ENCODE peak calls at places on chromosome 12, in nine cellular contexts. G, Y, U, E, A, B, Z, D and O are unnamed samples.

GRCh38 chr12:116152268-116152667 is 125.2 kb downstream of the MED13L start:
- DNase-seq in E (no peak), G (no peak), Y (no peak), A (peak), Z (no peak), U (no peak), B (peak), D (no peak), O (no peak)

GRCh38 chr12:3238196-3238595 is 161.0 kb downstream of the TSPAN9 start:
- DNase-seq in D (no peak), G (no peak), Z (no peak), U (no peak), B (no peak), Y (no peak), A (no peak), E (no peak), O (no peak)

GRCh38 chr12:127280393-127281275 is 986.3 kb upstream of the TMEM132C start:
- DNase-seq in E (no peak), Y (peak), G (peak), A (no peak), Z (peak), D (peak), B (peak), U (peak), O (peak)

GRCh38 chr12:13986031-13986430 is 4.6 kb upstream of the GRIN2B start:
- DNase-seq in B (no peak), Z (no peak), D (no peak), G (no peak), Y (no peak), A (no peak), E (no peak), U (no peak), O (no peak)

GRCh38 chr12:109581856-109582255 is 8.3 kb downstream of the MVK start:
- DNase-seq in G (no peak), D (no peak), U (no peak), Y (no peak), Z (no peak), A (no peak), B (no peak), E (no peak), O (no peak)

GRCh38 chr12:101594700-101595099 is at the start of gene MYBPC1:
- DNase-seq in Z (no peak), B (no peak), G (no peak), Y (no peak), A (no peak), D (no peak), U (no peak), E (no peak), O (no peak)

GRCh38 chr12:123250471-123251383 is 17.5 kb downstream of the MTRFR start:
- DNase-seq in Z (peak), B (no peak), U (peak), G (no peak), D (no peak), Y (no peak), E (no peak), A (no peak), O (no peak)

GRCh38 chr12:100401660-100402059 is 44.8 kb downstream of the SLC17A8 start:
- DNase-seq in Y (no peak), G (no peak), U (no peak), Z (no peak), E (no peak), A (peak), B (no peak), D (no peak), O (no peak)

GRCh38 chr12:58801986-58802385 is 118.3 kb downstream of the LRIG3 start:
- DNase-seq in U (no peak), Y (no peak), Z (no peak), E (no peak), G (no peak), B (no peak), A (no peak), D (no peak), O (no peak)

GRCh38 chr12:132441871-132442863 is 47.8 kb upstream of the FBRSL1 start:
- DNase-seq in G (no peak), Z (no peak), U (peak), B (no peak), D (no peak), Y (no peak), E (no peak), A (no peak), O (no peak)

GRCh38 chr12:127241056-127241830 is 1025.7 kb upstream of the TMEM132C start:
- DNase-seq in A (no peak), Y (no peak), U (no peak), Z (no peak), D (no peak), B (no peak), G (no peak), E (no peak), O (no peak)

GRCh38 chr12:127268121-127268520 is 998.8 kb upstream of the TMEM132C start:
- DNase-seq in E (no peak), Y (no peak), U (no peak), G (no peak), A (no peak), B (no peak), Z (no peak), D (no peak), O (no peak)

GRCh38 chr12:12540261-12541013 is 22.2 kb downstream of the DUSP16 start:
- DNase-seq in Y (no peak), G (no peak), E (no peak), U (no peak), A (no peak), D (no peak), B (peak), Z (no peak), O (peak)

GRCh38 chr12:123942277-123942653 is 30.4 kb downstream of the CCDC92 start:
- DNase-seq in G (no peak), B (no peak), A (peak), E (no peak), U (no peak), D (no peak), Z (no peak), Y (no peak), O (no peak)

GRCh38 chr12:54411398-54412241 is 7.4 kb downstream of the ITGA5 start:
- DNase-seq in E (peak), G (no peak), A (peak), B (peak), Z (no peak), D (peak), Y (peak), U (peak), O (no peak)

GRCh38 chr12:60106207-60106606 is 510.4 kb downstream of the SLC16A7 start:
- DNase-seq in D (no peak), U (no peak), G (no peak), E (no peak), Z (no peak), B (no peak), A (no peak), Y (no peak), O (no peak)

GRCh38 chr12:113934946-113935345 is 31.2 kb downstream of the RBM19 start:
- DNase-seq in Z (no peak), D (no peak), U (no peak), A (no peak), B (no peak), G (no peak), Y (no peak), E (no peak), O (no peak)

GRCh38 chr12:49503674-49504180 is 35.1 kb upstream of the KCNH3 start:
- DNase-seq in E (no peak), A (no peak), D (no peak), Z (no peak), U (no peak), G (no peak), B (no peak), Y (no peak), O (no peak)

GRCh38 chr12:51322452-51322851 is 1.5 kb downstream of the BIN2 start:
- DNase-seq in U (no peak), B (peak), Z (no peak), A (no peak), Y (no peak), D (no peak), E (no peak), G (peak), O (peak)

GRCh38 chr12:85733984-85734383 is 102.2 kb downstream of the RASSF9 start:
- DNase-seq in Z (no peak), Y (no peak), D (no peak), B (no peak), G (no peak), E (no peak), U (no peak), A (no peak), O (no peak)

GRCh38 chr12:12441891-12442461 is 85.1 kb downstream of the BORCS5 start:
- DNase-seq in E (no peak), D (no peak), G (peak), A (no peak), U (no peak), Y (no peak), Z (no peak), B (peak), O (peak)

GRCh38 chr12:89353188-89353822 is 1.0 kb upstream of the DUSP6 start:
- DNase-seq in D (peak), Z (peak), B (peak), E (peak), Y (peak), G (peak), U (no peak), A (no peak), O (peak)

GRCh38 chr12:117002040-117002832 is 91.5 kb downstream of the FBXW8 start:
- DNase-seq in B (no peak), G (no peak), Y (no peak), D (no peak), Z (no peak), E (no peak), A (no peak), U (no peak), O (no peak)

GRCh38 chr12:48681416-48681737 is 661 bp downstream of the KANSL2 start:
- DNase-seq in Z (no peak), A (no peak), D (no peak), U (no peak), E (no peak), Y (no peak), G (peak), B (no peak), O (peak)

GRCh38 chr12:109920266-109920780 is 20.2 kb downstream of the TCHP start:
- DNase-seq in E (peak), B (no peak), Z (peak), Y (no peak), G (no peak), D (no peak), A (no peak), U (no peak), O (no peak)

GRCh38 chr12:50351120-50352043 is 45.0 kb downstream of the FAM186A start:
- DNase-seq in U (no peak), B (no peak), E (no peak), G (no peak), A (no peak), Y (peak), D (no peak), Z (no peak), O (no peak)

GRCh38 chr12:95216704-95217376 is 427 bp downstream of the FGD6 start:
- DNase-seq in G (no peak), Z (no peak), U (no peak), E (no peak), A (no peak), D (no peak), B (no peak), Y (no peak), O (no peak)

GRCh38 chr12:124208469-124208868 is 86.4 kb upstream of the RFLNA start:
- DNase-seq in Y (no peak), G (no peak), E (no peak), D (no peak), A (no peak), B (no peak), U (no peak), Z (no peak), O (no peak)

GRCh38 chr12:45615268-45615667 is 114.2 kb upstream of the ARID2 start:
- DNase-seq in Z (no peak), A (no peak), U (no peak), G (no peak), B (no peak), D (no peak), E (no peak), Y (no peak), O (no peak)

GRCh38 chr12:11695321-11695720 is 45.8 kb downstream of the ETV6 start:
- DNase-seq in Y (no peak), U (no peak), E (peak), Z (no peak), A (no peak), D (no peak), G (no peak), B (no peak), O (no peak)

GRCh38 chr12:116236148-116236731 is 41.3 kb downstream of the MED13L start:
- DNase-seq in B (peak), Z (no peak), D (peak), A (no peak), Y (peak), G (peak), U (no peak), E (no peak), O (peak)

GRCh38 chr12:52689239-52689638 is 9.0 kb upstream of the KRT1 start:
- DNase-seq in A (no peak), E (no peak), D (no peak), Y (no peak), Z (no peak), B (no peak), G (no peak), U (no peak), O (no peak)

GRCh38 chr12:11697670-11698387 is 48.4 kb downstream of the ETV6 start:
- DNase-seq in Y (no peak), B (no peak), A (no peak), G (no peak), D (no peak), U (no peak), Z (no peak), E (no peak), O (no peak)

GRCh38 chr12:93720559-93720958 is 43.4 kb downstream of the CRADD start:
- DNase-seq in B (no peak), A (no peak), D (no peak), Y (no peak), U (no peak), G (no peak), Z (no peak), E (no peak), O (no peak)

DNA sequence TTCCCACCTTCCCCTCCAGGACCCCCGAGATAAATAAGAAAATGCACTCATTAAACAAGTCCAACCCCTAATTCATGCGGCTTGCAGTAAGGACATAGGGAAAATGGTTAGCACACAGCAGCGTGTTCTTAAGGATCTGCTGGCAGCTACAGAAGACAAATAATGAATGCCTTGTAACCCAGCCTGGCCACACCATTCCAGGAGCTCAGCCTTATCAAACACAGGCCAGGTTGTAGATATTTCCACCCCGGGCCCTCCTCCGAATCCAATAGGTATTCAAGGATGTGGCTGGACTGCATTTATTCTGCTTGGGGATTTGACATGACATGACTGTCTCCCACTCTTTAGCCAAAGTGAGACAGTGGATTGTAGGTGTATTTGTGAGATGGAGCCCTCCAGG is 245.1 kb downstream of the SLC41A2 start:
- DNase-seq in Y (no peak), B (no peak), U (no peak), G (no peak), E (no peak), A (no peak), Z (no peak), D (no peak), O (no peak)
- TF ChIP-seq CTCF in Y (no peak), B (no peak), U (no peak), G (no peak), E (no peak), A (no peak), Z (no peak), D (no peak), O (no peak)

GRCh38 chr12:47547077-47547476 is 158.8 kb downstream of the RPAP3 start:
- DNase-seq in Z (no peak), G (no peak), B (no peak), Y (no peak), U (no peak), E (no peak), D (no peak), A (peak), O (no peak)
- TF ChIP-seq CTCF in Z (no peak), G (no peak), B (peak), Y (no peak), U (no peak), E (no peak), D (no peak), A (peak), O (no peak)

DNA sequence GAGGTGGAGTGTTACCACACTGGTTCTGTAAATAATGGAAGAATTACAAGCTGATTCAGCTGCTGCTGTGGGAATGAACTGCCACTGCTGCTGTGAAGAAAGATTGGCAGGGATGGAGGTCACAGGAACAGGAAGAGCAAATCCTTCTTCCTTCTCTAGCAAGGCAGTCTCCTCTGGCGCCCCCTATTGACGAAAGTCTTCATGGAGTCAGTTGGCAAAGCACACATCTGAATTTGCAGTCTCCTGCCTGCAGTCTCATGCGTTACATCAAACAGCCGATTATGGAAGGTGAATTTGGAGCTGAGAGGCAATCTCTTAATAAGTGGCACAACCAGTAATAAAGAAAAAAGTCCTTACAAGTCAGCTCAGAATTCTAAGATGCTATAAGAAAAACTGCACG is 106.0 kb upstream of the TMTC1 start:
- DNase-seq in U (no peak), Z (no peak), A (no peak), Y (peak), G (no peak), B (peak), E (peak), D (peak), O (peak)
- TF ChIP-seq CTCF in U (peak), Z (no peak), A (no peak), Y (peak), G (peak), B (peak), E (peak), D (peak), O (peak)

GRCh38 chr12:68037616-68038255 is 48.5 kb downstream of the IFNG-AS1 start:
- DNase-seq in A (no peak), B (peak), G (no peak), U (no peak), E (no peak), D (no peak), Y (no peak), Z (no peak), O (no peak)

GRCh38 chr12:68043446-68043845 is 54.2 kb downstream of the IFNG-AS1 start:
- DNase-seq in E (no peak), U (no peak), Z (no peak), D (no peak), G (no peak), Y (no peak), B (no peak), A (no peak), O (no peak)

GRCh38 chr12:68038650-68039049 is 49.4 kb downstream of the IFNG-AS1 start:
- DNase-seq in Z (no peak), B (no peak), U (no peak), A (no peak), E (no peak), Y (no peak), G (no peak), D (no peak), O (no peak)

GRCh38 chr12:68040450-68041075 is 51.3 kb downstream of the IFNG-AS1 start:
- DNase-seq in B (peak), A (peak), G (peak), Z (no peak), Y (peak), D (peak), E (peak), U (no peak), O (peak)

GRCh38 chr12:68042212-68042699 is 53.0 kb downstream of the IFNG-AS1 start:
- DNase-seq in D (no peak), B (peak), A (no peak), Y (no peak), U (no peak), Z (no peak), G (peak), E (no peak), O (peak)
- TF ChIP-seq CTCF in D (no peak), B (peak), A (no peak), Y (no peak), U (no peak), Z (no peak), G (peak), E (no peak), O (no peak)

GRCh38 chr12:57769594-57769993 is 2.3 kb downstream of the METTL1 start:
- DNase-seq in A (no peak), D (no peak), Y (no peak), Z (no peak), U (no peak), G (no peak), E (no peak), B (no peak), O (no peak)

GRCh38 chr12:57770734-57771133 is 1.2 kb downstream of the METTL1 start:
- DNase-seq in U (no peak), A (no peak), E (no peak), Z (no peak), G (no peak), B (no peak), Y (no peak), D (no peak), O (no peak)

GRCh38 chr12:57771271-57771872 is 533 bp downstream of the METTL1 start:
- DNase-seq in G (peak), E (peak), B (peak), D (peak), U (peak), A (peak), Y (peak), Z (peak), O (peak)

GRCh38 chr12:57772429-57773322 is at the start of gene EEF1AKMT3:
- DNase-seq in A (no peak), D (peak), B (peak), U (peak), Y (peak), Z (peak), G (peak), E (peak), O (no peak)

GRCh38 chr12:57771873-57772428 is at the start of gene METTL1:
- DNase-seq in G (peak), Z (peak), E (peak), A (peak), B (peak), D (peak), U (peak), Y (peak), O (peak)
- TF ChIP-seq CTCF in G (no peak), Z (peak), E (no peak), A (no peak), B (no peak), D (no peak), U (no peak), Y (no peak), O (no peak)

DNA sequence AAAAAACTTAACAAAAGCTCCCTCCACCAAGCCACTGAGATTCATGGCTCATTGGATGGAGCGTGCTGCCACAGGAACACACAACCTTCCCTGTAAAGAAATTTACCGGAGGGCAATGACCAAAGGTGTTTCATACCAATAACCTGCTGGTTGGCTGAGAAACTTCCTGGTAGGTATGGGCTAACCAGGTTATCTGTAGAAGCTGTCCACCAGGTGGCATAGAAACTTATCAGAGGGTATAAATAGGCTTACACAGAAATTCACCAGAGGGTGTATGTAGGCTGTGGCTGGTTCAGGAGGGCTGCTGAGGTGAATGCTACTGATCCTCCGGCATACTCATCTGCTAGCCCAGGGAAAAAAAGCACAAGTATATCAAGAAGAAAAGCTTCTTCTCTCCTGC is 27.1 kb upstream of the MTERF2 start:
- DNase-seq in B (no peak), E (no peak), G (no peak), D (no peak), Z (no peak), A (no peak), Y (no peak), U (no peak), O (no peak)
- TF ChIP-seq CTCF in B (no peak), E (peak), G (no peak), D (peak), Z (peak), A (no peak), Y (no peak), U (no peak), O (no peak)